ENCODE peak calls at places on chromosomes 4 and X, in four cellular contexts. One of them, this sample, is unnamed.

GRCh38 chrX:153922932-153923857 is 2.9 kb downstream of the ARHGAP4 start:
- DNase-seq in GDM1: no peak
- DNase-seq in cortex of kidney: no peak
- DNase-seq in NCI-H748 treated with DMSO at 0.1 percent for 48 hours: peak
- DNase-seq in this sample: peak

GRCh38 chr4:6507345-6507744 is 34.9 kb upstream of the PPP2R2C start:
- DNase-seq in cortex of kidney: no peak
- DNase-seq in GDM1: no peak
- DNase-seq in NCI-H748 treated with DMSO at 0.1 percent for 48 hours: no peak
- DNase-seq in this sample: no peak

GRCh38 chrX:8868070-8868795 is 67.0 kb upstream of the FAM9A start:
- DNase-seq in cortex of kidney: no peak
- DNase-seq in GDM1: no peak
- DNase-seq in NCI-H748 treated with DMSO at 0.1 percent for 48 hours: no peak
- DNase-seq in this sample: no peak

GRCh38 chr4:32216502-32216901 is 1496.3 kb downstream of the PCDH7 start:
- DNase-seq in GDM1: no peak
- DNase-seq in cortex of kidney: no peak
- DNase-seq in NCI-H748 treated with DMSO at 0.1 percent for 48 hours: no peak
- DNase-seq in this sample: no peak

GRCh38 chr4:10085386-10085785 is 31.2 kb downstream of the WDR1 start:
- DNase-seq in cortex of kidney: no peak
- DNase-seq in NCI-H748 treated with DMSO at 0.1 percent for 48 hours: no peak
- DNase-seq in GDM1: no peak
- DNase-seq in this sample: no peak

GRCh38 chr4:41142946-41143720 is 71.2 kb downstream of the APBB2 start:
- DNase-seq in GDM1: no peak
- DNase-seq in cortex of kidney: no peak
- DNase-seq in NCI-H748 treated with DMSO at 0.1 percent for 48 hours: no peak
- DNase-seq in this sample: no peak

GRCh38 chr4:188107931-188108843 is 1.2 kb downstream of the TRIML2 start:
- DNase-seq in cortex of kidney: no peak
- DNase-seq in NCI-H748 treated with DMSO at 0.1 percent for 48 hours: no peak
- DNase-seq in GDM1: no peak
- DNase-seq in this sample: no peak

GRCh38 chr4:139961344-139961948 is 192.5 kb downstream of the MAML3 start:
- DNase-seq in cortex of kidney: no peak
- DNase-seq in NCI-H748 treated with DMSO at 0.1 percent for 48 hours: no peak
- DNase-seq in GDM1: no peak
- DNase-seq in this sample: no peak

GRCh38 chr4:147303506-147303905 is 177.4 kb upstream of the EDNRA start:
- DNase-seq in GDM1: no peak
- DNase-seq in cortex of kidney: no peak
- DNase-seq in NCI-H748 treated with DMSO at 0.1 percent for 48 hours: no peak
- DNase-seq in this sample: no peak

GRCh38 chr4:38989487-38989886 is 42.7 kb downstream of the TMEM156 start:
- DNase-seq in NCI-H748 treated with DMSO at 0.1 percent for 48 hours: no peak
- DNase-seq in cortex of kidney: no peak
- DNase-seq in GDM1: no peak
- DNase-seq in this sample: no peak

GRCh38 chr4:117481742-117482141 is 396.4 kb upstream of the TRAM1L1 start:
- DNase-seq in GDM1: no peak
- DNase-seq in NCI-H748 treated with DMSO at 0.1 percent for 48 hours: no peak
- DNase-seq in cortex of kidney: no peak
- DNase-seq in this sample: no peak

GRCh38 chr4:13240066-13240465 is 244.1 kb downstream of the RAB28 start:
- DNase-seq in GDM1: no peak
- DNase-seq in NCI-H748 treated with DMSO at 0.1 percent for 48 hours: no peak
- DNase-seq in cortex of kidney: no peak
- DNase-seq in this sample: no peak

GRCh38 chr4:168725935-168726334 is 229.1 kb downstream of the PALLD start:
- DNase-seq in GDM1: no peak
- DNase-seq in cortex of kidney: no peak
- DNase-seq in NCI-H748 treated with DMSO at 0.1 percent for 48 hours: no peak
- DNase-seq in this sample: no peak

GRCh38 chrX:55057691-55058249 is 17.1 kb upstream of the PAGE2B start:
- DNase-seq in cortex of kidney: no peak
- DNase-seq in GDM1: peak
- DNase-seq in NCI-H748 treated with DMSO at 0.1 percent for 48 hours: peak
- DNase-seq in this sample: peak

GRCh38 chr4:165384608-165385007 is 5.8 kb downstream of the CPE start:
- DNase-seq in NCI-H748 treated with DMSO at 0.1 percent for 48 hours: peak
- DNase-seq in GDM1: no peak
- DNase-seq in cortex of kidney: no peak
- DNase-seq in this sample: peak

GRCh38 chr4:37008199-37008598 is 236.3 kb upstream of the NWD2 start:
- DNase-seq in NCI-H748 treated with DMSO at 0.1 percent for 48 hours: peak
- DNase-seq in GDM1: no peak
- DNase-seq in cortex of kidney: no peak
- DNase-seq in this sample: peak

GRCh38 chrX:79081895-79082512 is 62.5 kb upstream of the GPR174 start:
- DNase-seq in NCI-H748 treated with DMSO at 0.1 percent for 48 hours: peak
- DNase-seq in cortex of kidney: no peak
- DNase-seq in GDM1: no peak
- DNase-seq in this sample: peak

GRCh38 chr4:54588404-54588803 is 69.4 kb upstream of the KIT start:
- DNase-seq in GDM1: no peak
- DNase-seq in NCI-H748 treated with DMSO at 0.1 percent for 48 hours: no peak
- DNase-seq in cortex of kidney: no peak
- DNase-seq in this sample: no peak

GRCh38 chrX:48779399-48779798 is 7.0 kb upstream of the GATA1 start:
- DNase-seq in GDM1: no peak
- DNase-seq in cortex of kidney: no peak
- DNase-seq in NCI-H748 treated with DMSO at 0.1 percent for 48 hours: no peak
- DNase-seq in this sample: no peak

GRCh38 chr4:84644087-84644486 is 61.2 kb downstream of the CDS1 start:
- DNase-seq in NCI-H748 treated with DMSO at 0.1 percent for 48 hours: no peak
- DNase-seq in cortex of kidney: no peak
- DNase-seq in GDM1: no peak
- DNase-seq in this sample: no peak

GRCh38 chr4:156999175-156999517 is 27.5 kb upstream of the PDGFC start:
- DNase-seq in GDM1: no peak
- DNase-seq in cortex of kidney: no peak
- DNase-seq in NCI-H748 treated with DMSO at 0.1 percent for 48 hours: no peak
- DNase-seq in this sample: peak

GRCh38 chrX:78886550-78886949 is 58.6 kb upstream of the P2RY10 start:
- DNase-seq in NCI-H748 treated with DMSO at 0.1 percent for 48 hours: no peak
- DNase-seq in cortex of kidney: no peak
- DNase-seq in GDM1: peak
- DNase-seq in this sample: no peak

GRCh38 chr4:8639777-8640720 is 47.5 kb downstream of the CPZ start:
- DNase-seq in cortex of kidney: no peak
- DNase-seq in GDM1: no peak
- DNase-seq in NCI-H748 treated with DMSO at 0.1 percent for 48 hours: no peak
- DNase-seq in this sample: no peak